ENCODE peak calls at places on chromosomes 3 and 15, in six cellular contexts. D, N, I, F, E and Y are unnamed samples. For H3K27me3, the result is how much of the 10 kb centered on the place peaks cover.

GRCh38 chr3:153752405-153753027 is 368.7 kb upstream of the ARHGEF26 start:
- DNase-seq in E (no peak), F (peak), N (peak), I (no peak), D (no peak), Y (no peak)

GRCh38 chr3:174352227-174352626 is 506.9 kb upstream of the NAALADL2 start:
- DNase-seq in N (no peak), E (no peak), F (no peak), D (no peak), I (no peak), Y (no peak)

GRCh38 chr15:34644061-34644460 is 60.6 kb upstream of the GOLGA8B start:
- DNase-seq in F (peak), N (peak), D (peak), E (no peak), I (no peak), Y (no peak)

GRCh38 chr3:135806342-135806741 is 159.2 kb upstream of the PPP2R3A start:
- DNase-seq in E (no peak), D (no peak), I (no peak), F (no peak), N (no peak), Y (no peak)

GRCh38 chr3:60289356-60289935 is 961.8 kb downstream of the FHIT start:
- DNase-seq in D (peak), I (no peak), E (no peak), F (no peak), N (peak), Y (no peak)

GRCh38 chr3:13267348-13267659 is 152.8 kb downstream of the NUP210 start:
- DNase-seq in N (no peak), E (no peak), D (no peak), I (no peak), F (no peak), Y (no peak)

GRCh38 chr15:85494035-85494793 is 113.8 kb downstream of the AKAP13 start:
- DNase-seq in N (peak), I (no peak), E (no peak), D (peak), F (peak), Y (peak)

GRCh38 chr3:48989796-48990635 is at the start of gene P4HTM:
- DNase-seq in N (peak), D (peak), F (peak), I (peak), E (peak), Y (peak)

GRCh38 chr3:105274536-105274935 is 92.2 kb upstream of the ALCAM start:
- DNase-seq in D (no peak), N (no peak), E (no peak), F (no peak), I (no peak), Y (no peak)

GRCh38 chr15:58458076-58458475 is 26.3 kb downstream of the LIPC start:
- DNase-seq in D (no peak), E (no peak), I (no peak), F (no peak), N (no peak), Y (peak)

GRCh38 chr3:169846458-169847193 is 23.1 kb downstream of the LRRC31 start:
- DNase-seq in F (peak), E (no peak), D (peak), I (no peak), N (peak), Y (no peak)

GRCh38 chr3:114973576-114973975 is 173.5 kb downstream of the ZBTB20 start:
- DNase-seq in F (no peak), N (no peak), D (no peak), E (no peak), I (no peak), Y (no peak)

GRCh38 chr3:112628038-112628437 is 12.9 kb downstream of the CCDC80 start:
- DNase-seq in D (no peak), F (peak), N (no peak), I (no peak), E (no peak), Y (no peak)

GRCh38 chr3:158532099-158532734 is 38.8 kb upstream of the MLF1 start:
- DNase-seq in N (peak), D (peak), F (peak), I (no peak), E (peak), Y (peak)

GRCh38 chr15:69973102-69973714 is 124.5 kb downstream of the TLE3 start:
- DNase-seq in D (peak), I (no peak), E (no peak), F (peak), N (peak), Y (peak)

GRCh38 chr15:92157666-92158298 is 235.9 kb upstream of the ST8SIA2 start:
- DNase-seq in F (no peak), N (no peak), I (no peak), E (no peak), D (no peak), Y (no peak)

GRCh38 chr3:124213641-124214040 is 221.7 kb upstream of the ROPN1 start:
- DNase-seq in N (no peak), I (no peak), F (no peak), D (no peak), E (no peak), Y (no peak)

GRCh38 chr3:15439476-15439875 is 12.1 kb downstream of the EAF1 start:
- DNase-seq in N (peak), E (no peak), I (no peak), D (peak), F (peak), Y (no peak)

GRCh38 chr3:195612075-195612800 is 28.5 kb upstream of the APOD start:
- DNase-seq in E (no peak), N (no peak), I (peak), D (no peak), F (no peak), Y (no peak)

GRCh38 chr3:105976211-105976610 is 107.4 kb upstream of the CBLB start:
- DNase-seq in N (no peak), F (peak), E (no peak), D (no peak), I (no peak), Y (no peak)

GRCh38 chr3:74692-75243 is 121.8 kb upstream of the CHL1 start:
- DNase-seq in I (peak), F (no peak), E (no peak), N (no peak), D (no peak), Y (no peak)

GRCh38 chr15:25762015-25762662 is 101.0 kb downstream of the ATP10A start:
- DNase-seq in N (peak), D (peak), I (no peak), F (no peak), E (no peak), Y (no peak)

GRCh38 chr3:107543666-107544065 is 20.9 kb downstream of the BBX start:
- DNase-seq in E (no peak), I (no peak), F (peak), D (no peak), N (peak), Y (peak)

GRCh38 chr3:73572371-73572770 is 52.4 kb downstream of the PDZRN3 start:
- DNase-seq in E (no peak), F (no peak), D (peak), I (no peak), N (no peak), Y (peak)

GRCh38 chr3:89571707-89572106 is 464.3 kb downstream of the EPHA3 start:
- DNase-seq in N (no peak), D (no peak), F (peak), I (no peak), E (no peak), Y (no peak)

GRCh38 chr3:117748131-117748530 is 1038.6 kb downstream of the TUSC7 start:
- DNase-seq in F (no peak), N (peak), D (peak), E (no peak), I (no peak), Y (no peak)

GRCh38 chr3:101824691-101825090 is 24.6 kb upstream of the NFKBIZ start:
- DNase-seq in N (peak), I (no peak), E (no peak), F (peak), D (no peak), Y (no peak)

GRCh38 chr3:49781415-49782199 is 4.7 kb downstream of the IP6K1 start:
- DNase-seq in F (no peak), N (no peak), I (peak), D (no peak), E (no peak), Y (no peak)

GRCh38 chr15:81776961-81777360 is 268.9 kb downstream of the MEX3B start:
- DNase-seq in I (no peak), E (no peak), N (no peak), D (no peak), F (no peak), Y (no peak)

GRCh38 chr3:193870376-193871092 is 265.4 kb upstream of the HES1 start:
- DNase-seq in N (no peak), D (no peak), F (no peak), I (no peak), E (no peak), Y (peak)

GRCh38 chr15:42891569-42891968 is 29.0 kb downstream of the TTBK2 start:
- DNase-seq in D (peak), E (no peak), F (peak), I (no peak), N (peak), Y (no peak)

GRCh38 chr3:185701891-185702563 is 115.9 kb downstream of the SENP2 start:
- DNase-seq in D (no peak), F (no peak), E (no peak), I (no peak), N (no peak), Y (peak)
- H3K27me3 ChIP-seq in D (under half), F (under half), E (under half), I (under half), N (under half), Y (under half)

DNA sequence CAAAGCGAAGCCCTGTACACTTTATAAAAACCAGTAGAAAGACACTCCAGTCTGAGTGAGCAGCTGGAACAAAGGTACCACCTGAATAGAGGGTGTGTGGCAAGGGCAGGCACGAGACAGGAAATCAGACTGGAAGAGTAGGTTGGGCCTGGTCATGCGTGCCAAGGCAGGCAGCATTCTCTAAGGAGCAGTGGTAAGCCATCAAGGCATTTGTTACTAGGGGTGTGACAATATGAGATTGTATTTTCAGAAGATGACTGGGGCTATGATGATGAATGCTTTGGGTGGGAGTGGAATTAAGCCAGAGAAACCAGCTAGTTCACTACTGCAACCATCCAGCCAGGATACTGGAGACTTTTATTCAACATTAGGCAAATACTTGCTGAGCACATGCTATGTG is 5.0 kb downstream of the JMJD7 start:
- DNase-seq in I (no peak), N (no peak), D (no peak), E (no peak), F (no peak), Y (no peak)
- H3K27me3 ChIP-seq in I (under half), N (under half), D (under half), E (under half), F (under half), Y (under half)

GRCh38 chr3:186757686-186758220 is 25.6 kb upstream of the EIF4A2 start:
- DNase-seq in E (no peak), I (no peak), N (no peak), F (no peak), D (no peak), Y (no peak)
- H3K27me3 ChIP-seq in E (under half), I (under half), N (under half), F (under half), D (under half), Y (under half)

GRCh38 chr15:59999064-59999377 is 5.1 kb upstream of the FOXB1 start:
- DNase-seq in F (no peak), D (no peak), E (no peak), I (no peak), N (no peak), Y (no peak)
- H3K27me3 ChIP-seq in F (half or more), D (half or more), E (half or more), I (under half), N (half or more), Y (under half)